ENCODE peak calls at places on chromosomes 1 and 21, in seven cellular contexts. E, H, X, C, S, L and J are unnamed samples.

GRCh38 chr1:65827346-65827745 is 34.7 kb downstream of the PDE4B start:
- DNase-seq in S (no peak), L (no peak), X (no peak), E (no peak), H (no peak), C (no peak), J (no peak)

GRCh38 chr1:163565171-163565570 is 243.4 kb downstream of the NUF2 start:
- DNase-seq in E (no peak), H (no peak), S (no peak), X (no peak), C (no peak), L (no peak), J (no peak)

GRCh38 chr1:45103534-45103933 is 91.5 kb downstream of the UROD start:
- DNase-seq in C (no peak), H (no peak), X (no peak), S (no peak), L (no peak), E (no peak), J (no peak)

GRCh38 chr1:102434421-102434820 is 437.7 kb upstream of the OLFM3 start:
- DNase-seq in C (no peak), S (no peak), X (no peak), H (no peak), L (no peak), E (no peak), J (no peak)

GRCh38 chr21:38478782-38479181 is 19.5 kb downstream of the ERG start:
- DNase-seq in E (no peak), X (peak; percentile 96), H (no peak), L (no peak), S (no peak), C (no peak), J (no peak)

GRCh38 chr1:81186271-81186670 is 614.5 kb upstream of the ADGRL2 start:
- DNase-seq in L (no peak), E (no peak), X (peak; percentile 71), C (no peak), H (no peak), S (no peak), J (no peak)

GRCh38 chr1:42017259-42017658 is 98.5 kb upstream of the HIVEP3 start:
- DNase-seq in X (no peak), E (no peak), L (no peak), H (no peak), S (no peak), C (no peak), J (no peak)

GRCh38 chr1:47226121-47226977 is 5.7 kb downstream of the TAL1 start:
- DNase-seq in E (no peak), S (no peak), C (no peak), L (no peak), H (no peak), X (no peak), J (no peak)

GRCh38 chr21:43333301-43334062 is 93.4 kb downstream of the SIK1 start:
- DNase-seq in X (peak; percentile 85), E (no peak), H (peak; percentile 79), S (no peak), C (peak; percentile 58), L (no peak), J (peak; percentile 45)

GRCh38 chr1:63189677-63190076 is 132.7 kb upstream of the FOXD3 start:
- DNase-seq in C (no peak), E (no peak), S (no peak), X (no peak), L (no peak), H (no peak), J (no peak)

GRCh38 chr1:17661546-17662157 is 93.5 kb upstream of the ACTL8 start:
- DNase-seq in C (peak; percentile 81), E (no peak), X (no peak), L (no peak), H (peak; percentile 65), S (peak; percentile 10), J (no peak)

GRCh38 chr1:69794831-69795230 is 227.1 kb downstream of the LRRC7 start:
- DNase-seq in H (no peak), L (no peak), S (no peak), E (no peak), X (no peak), C (no peak), J (no peak)

GRCh38 chr1:31792116-31792515 is 23.7 kb downstream of the SPOCD1 start:
- DNase-seq in S (no peak), H (peak; percentile 44), L (no peak), E (no peak), C (peak; percentile 41), X (no peak), J (no peak)

GRCh38 chr21:31205412-31205811 is 138.6 kb downstream of the TIAM1 start:
- DNase-seq in C (no peak), L (no peak), S (no peak), X (no peak), H (no peak), E (no peak), J (no peak)

GRCh38 chr1:245469734-245470133 is 314.9 kb downstream of the KIF26B start:
- DNase-seq in E (no peak), L (no peak), H (no peak), C (no peak), S (no peak), X (no peak), J (no peak)

GRCh38 chr1:20485527-20486456 is at the start of gene CAMK2N1:
- DNase-seq in S (peak; percentile 34), H (peak; percentile 66), L (no peak), E (peak; percentile 49), X (no peak), C (peak; percentile 83), J (peak; percentile 65)

GRCh38 chr21:26115346-26115745 is 55.2 kb downstream of the APP start:
- DNase-seq in H (no peak), X (no peak), E (no peak), L (no peak), C (no peak), S (no peak), J (no peak)

GRCh38 chr1:201813226-201813625 is 15.7 kb upstream of the IPO9 start:
- DNase-seq in E (no peak), L (no peak), S (no peak), X (no peak), C (no peak), H (no peak), J (no peak)

GRCh38 chr1:31723828-31724359 is 20.1 kb upstream of the COL16A1 start:
- DNase-seq in X (peak; percentile 57), H (peak; percentile 72), E (no peak), C (peak; percentile 74), L (no peak), S (peak; percentile 16), J (peak; percentile 59)

GRCh38 chr1:59434336-59434735 is 137.4 kb downstream of the FGGY start:
- DNase-seq in H (no peak), S (no peak), X (no peak), C (no peak), E (no peak), L (no peak), J (no peak)

GRCh38 chr1:46158312-46159281 is 16.3 kb upstream of the TSPAN1 start:
- DNase-seq in E (no peak), L (no peak), X (no peak), C (no peak), H (no peak), S (no peak), J (no peak)

GRCh38 chr1:161044908-161045748 is 649 bp downstream of the USF1 start:
- DNase-seq in H (peak; percentile 86), C (peak; percentile 85), X (peak; percentile 33), L (no peak), E (peak; percentile 72), S (peak; percentile 26), J (peak; percentile 72)

GRCh38 chr1:76395059-76395458 is 320.5 kb downstream of the ST6GALNAC3 start:
- DNase-seq in E (no peak), L (no peak), X (no peak), H (no peak), C (no peak), S (no peak), J (no peak)

GRCh38 chr1:89898150-89898549 is 77.3 kb downstream of the LRRC8D start:
- DNase-seq in H (no peak), X (no peak), C (no peak), S (no peak), L (no peak), E (no peak), J (no peak)

GRCh38 chr1:26387447-26387846 is 14.9 kb upstream of the ZNF683 start:
- DNase-seq in C (no peak), X (no peak), H (no peak), E (no peak), S (no peak), L (no peak), J (no peak)

GRCh38 chr21:34639882-34640788 is 25.2 kb upstream of the RCAN1 start:
- DNase-seq in C (no peak), X (no peak), L (no peak), S (no peak), E (no peak), H (no peak), J (no peak)

GRCh38 chr1:11052839-11053757 is 6.1 kb upstream of the MASP2 start:
- DNase-seq in H (peak; percentile 42), L (no peak), C (no peak), E (no peak), X (no peak), S (no peak), J (peak; percentile 49)

GRCh38 chr1:41880261-41880660 is 38.5 kb downstream of the HIVEP3 start:
- DNase-seq in X (no peak), C (no peak), E (no peak), S (no peak), H (no peak), L (no peak), J (no peak)

GRCh38 chr1:228281631-228282328 is 73.9 kb downstream of the OBSCN start:
- DNase-seq in S (no peak), C (peak; percentile 62), X (no peak), L (no peak), H (peak; percentile 35), E (no peak), J (peak; percentile 49)

GRCh38 chr1:227896710-227897655 is 50.7 kb downstream of the WNT9A start:
- DNase-seq in H (peak; percentile 24), S (no peak), L (no peak), E (no peak), C (peak; percentile 24), X (no peak), J (peak; percentile 32)

GRCh38 chr1:64242895-64243756 is 39.7 kb downstream of the UBE2U start:
- DNase-seq in H (no peak), S (no peak), X (peak; percentile 11), E (no peak), C (no peak), L (no peak), J (no peak)
- H3K4me1 ChIP-seq in H (peaks cover 4% of the 10 kb centered on the region), S (peaks cover 13% of the 10 kb centered on the region), X (no peaks in the 10 kb centered on the region), E (peaks cover 6% of the 10 kb centered on the region), C (no peaks in the 10 kb centered on the region), L (no peaks in the 10 kb centered on the region), J (peaks cover 21% of the 10 kb centered on the region)

GRCh38 chr1:234608026-234608719 is 1.8 kb downstream of the IRF2BP2 start:
- DNase-seq in X (peak; percentile 88), E (peak; percentile 84), S (peak; percentile 63), H (peak; percentile 85), L (peak; percentile 65), C (peak; percentile 86), J (peak; percentile 75)
- H3K4me1 ChIP-seq in X (peaks cover 19% of the 10 kb centered on the region), E (peaks cover 61% of the 10 kb centered on the region), S (peaks cover 53% of the 10 kb centered on the region), H (peaks cover 48% of the 10 kb centered on the region), L (peaks cover 22% of the 10 kb centered on the region), C (peaks cover 27% of the 10 kb centered on the region), J (peaks cover 16% of the 10 kb centered on the region)

GRCh38 chr1:35894183-35894582 is 11.2 kb downstream of the AGO1 start:
- DNase-seq in X (no peak), S (no peak), E (no peak), C (no peak), L (peak; percentile 8), H (peak; percentile 55), J (peak; percentile 57)
- H3K4me1 ChIP-seq in X (no peaks in the 10 kb centered on the region), S (no peaks in the 10 kb centered on the region), E (no peaks in the 10 kb centered on the region), C (no peaks in the 10 kb centered on the region), L (no peaks in the 10 kb centered on the region), H (peaks cover 4% of the 10 kb centered on the region), J (no peaks in the 10 kb centered on the region)

GRCh38 chr1:8374812-8375211 is 56.9 kb downstream of the SLC45A1 start:
- DNase-seq in X (no peak), H (no peak), E (no peak), S (no peak), C (no peak), L (no peak), J (no peak)
- H3K4me1 ChIP-seq in X (peaks cover 8% of the 10 kb centered on the region), H (peaks cover 89% of the 10 kb centered on the region), E (peaks cover 53% of the 10 kb centered on the region), S (peaks cover 18% of the 10 kb centered on the region), C (peaks cover 96% of the 10 kb centered on the region), L (peaks cover 48% of the 10 kb centered on the region), J (peaks cover 46% of the 10 kb centered on the region)